ENCODE peak calls at places on chromosomes 1 and 21, in six cellular contexts. One of them, this sample, is unnamed.

GRCh38 chr1:211378844-211379243 is 52.2 kb downstream of the TRAF5 start:
- DNase-seq in RWPE1: no peak
- DNase-seq in esophagus muscularis mucosa: no peak
- DNase-seq in substantia nigra: no peak
- DNase-seq in pancreas: no peak
- DNase-seq in brain microvascular endothelial cell: peak
- DNase-seq in this sample: no peak

GRCh38 chr1:27109103-27109822 is 45.7 kb downstream of the SLC9A1 start:
- DNase-seq in RWPE1: no peak
- DNase-seq in esophagus muscularis mucosa: no peak
- DNase-seq in substantia nigra: no peak
- DNase-seq in pancreas: no peak
- DNase-seq in brain microvascular endothelial cell: no peak
- DNase-seq in this sample: no peak

GRCh38 chr1:234584926-234585325 is 25.1 kb downstream of the IRF2BP2 start:
- DNase-seq in RWPE1: no peak
- DNase-seq in esophagus muscularis mucosa: peak
- DNase-seq in substantia nigra: no peak
- DNase-seq in pancreas: no peak
- DNase-seq in brain microvascular endothelial cell: peak
- DNase-seq in this sample: no peak

GRCh38 chr1:25616080-25616931 is at the start of gene MAN1C1:
- DNase-seq in RWPE1: peak
- DNase-seq in esophagus muscularis mucosa: peak
- DNase-seq in substantia nigra: peak
- DNase-seq in pancreas: peak
- DNase-seq in brain microvascular endothelial cell: peak
- DNase-seq in this sample: no peak

GRCh38 chr1:160047116-160047991 is 15.6 kb upstream of the PIGM start:
- DNase-seq in RWPE1: no peak
- DNase-seq in esophagus muscularis mucosa: no peak
- DNase-seq in substantia nigra: no peak
- DNase-seq in pancreas: no peak
- DNase-seq in brain microvascular endothelial cell: no peak
- DNase-seq in this sample: no peak

GRCh38 chr1:39668111-39668510 is 3.8 kb downstream of the NT5C1A start:
- DNase-seq in RWPE1: no peak
- DNase-seq in esophagus muscularis mucosa: no peak
- DNase-seq in substantia nigra: no peak
- DNase-seq in pancreas: no peak
- DNase-seq in brain microvascular endothelial cell: no peak
- DNase-seq in this sample: no peak

GRCh38 chr1:109252893-109253802 is 3.8 kb downstream of the CELSR2 start:
- DNase-seq in RWPE1: no peak
- DNase-seq in esophagus muscularis mucosa: no peak
- DNase-seq in substantia nigra: peak
- DNase-seq in pancreas: no peak
- DNase-seq in brain microvascular endothelial cell: no peak
- DNase-seq in this sample: no peak

GRCh38 chr21:42262826-42263225 is 43.9 kb downstream of the ABCG1 start:
- DNase-seq in RWPE1: peak
- DNase-seq in esophagus muscularis mucosa: no peak
- DNase-seq in substantia nigra: no peak
- DNase-seq in pancreas: peak
- DNase-seq in brain microvascular endothelial cell: no peak
- DNase-seq in this sample: peak

GRCh38 chr21:35461700-35462099 is 412.6 kb upstream of the RUNX1 start:
- DNase-seq in RWPE1: no peak
- DNase-seq in esophagus muscularis mucosa: no peak
- DNase-seq in substantia nigra: no peak
- DNase-seq in pancreas: no peak
- DNase-seq in brain microvascular endothelial cell: no peak
- DNase-seq in this sample: no peak

GRCh38 chr21:45456014-45456835 is 51.3 kb downstream of the COL18A1 start:
- DNase-seq in RWPE1: no peak
- DNase-seq in esophagus muscularis mucosa: no peak
- DNase-seq in substantia nigra: no peak
- DNase-seq in pancreas: peak
- DNase-seq in brain microvascular endothelial cell: no peak
- DNase-seq in this sample: no peak

GRCh38 chr1:1901641-1902294 is 10.9 kb upstream of the GNB1 start:
- DNase-seq in RWPE1: no peak
- DNase-seq in esophagus muscularis mucosa: no peak
- DNase-seq in substantia nigra: no peak
- DNase-seq in pancreas: peak
- DNase-seq in brain microvascular endothelial cell: no peak
- DNase-seq in this sample: no peak

GRCh38 chr1:184911103-184911502 is 63.2 kb downstream of the NIBAN1 start:
- DNase-seq in RWPE1: no peak
- DNase-seq in esophagus muscularis mucosa: no peak
- DNase-seq in substantia nigra: no peak
- DNase-seq in pancreas: no peak
- DNase-seq in brain microvascular endothelial cell: no peak
- DNase-seq in this sample: no peak

GRCh38 chr1:77664923-77665516 is 17.4 kb downstream of the ZZZ3 start:
- DNase-seq in RWPE1: no peak
- DNase-seq in esophagus muscularis mucosa: no peak
- DNase-seq in substantia nigra: no peak
- DNase-seq in pancreas: no peak
- DNase-seq in brain microvascular endothelial cell: no peak
- DNase-seq in this sample: no peak

GRCh38 chr1:6627841-6628545 is 3.3 kb downstream of the THAP3 start:
- DNase-seq in RWPE1: no peak
- DNase-seq in esophagus muscularis mucosa: no peak
- DNase-seq in substantia nigra: no peak
- DNase-seq in pancreas: no peak
- DNase-seq in brain microvascular endothelial cell: no peak
- DNase-seq in this sample: no peak

GRCh38 chr1:203422656-203423055 is 53.0 kb upstream of the PRELP start:
- DNase-seq in RWPE1: no peak
- DNase-seq in esophagus muscularis mucosa: no peak
- DNase-seq in substantia nigra: no peak
- DNase-seq in pancreas: no peak
- DNase-seq in brain microvascular endothelial cell: no peak
- DNase-seq in this sample: peak

GRCh38 chr1:183497218-183497617 is 24.9 kb downstream of the SMG7 start:
- DNase-seq in RWPE1: no peak
- DNase-seq in esophagus muscularis mucosa: no peak
- DNase-seq in substantia nigra: no peak
- DNase-seq in pancreas: no peak
- DNase-seq in brain microvascular endothelial cell: no peak
- DNase-seq in this sample: no peak

GRCh38 chr1:200168926-200169325 is 141.4 kb downstream of the NR5A2 start:
- DNase-seq in RWPE1: no peak
- DNase-seq in esophagus muscularis mucosa: no peak
- DNase-seq in substantia nigra: no peak
- DNase-seq in pancreas: no peak
- DNase-seq in brain microvascular endothelial cell: no peak
- DNase-seq in this sample: no peak

GRCh38 chr1:224864006-224864405 is 65.5 kb upstream of the DNAH14 start:
- DNase-seq in RWPE1: no peak
- DNase-seq in esophagus muscularis mucosa: no peak
- DNase-seq in substantia nigra: no peak
- DNase-seq in pancreas: no peak
- DNase-seq in brain microvascular endothelial cell: no peak
- DNase-seq in this sample: no peak

GRCh38 chr1:204084247-204084772 is 11.4 kb downstream of the SOX13 start:
- DNase-seq in RWPE1: no peak
- DNase-seq in esophagus muscularis mucosa: no peak
- DNase-seq in substantia nigra: no peak
- DNase-seq in pancreas: peak
- DNase-seq in brain microvascular endothelial cell: no peak
- DNase-seq in this sample: no peak

GRCh38 chr1:185694081-185694480 is 40.1 kb upstream of the HMCN1 start:
- DNase-seq in RWPE1: no peak
- DNase-seq in esophagus muscularis mucosa: no peak
- DNase-seq in substantia nigra: no peak
- DNase-seq in pancreas: no peak
- DNase-seq in brain microvascular endothelial cell: peak
- DNase-seq in this sample: no peak

GRCh38 chr1:24878775-24879742 is 51.0 kb downstream of the RUNX3 start:
- DNase-seq in RWPE1: no peak
- DNase-seq in esophagus muscularis mucosa: no peak
- DNase-seq in substantia nigra: no peak
- DNase-seq in pancreas: no peak
- DNase-seq in brain microvascular endothelial cell: peak
- DNase-seq in this sample: no peak

GRCh38 chr1:66540434-66541032 is 6.6 kb downstream of the SGIP1 start:
- DNase-seq in RWPE1: no peak
- DNase-seq in esophagus muscularis mucosa: no peak
- DNase-seq in substantia nigra: no peak
- DNase-seq in pancreas: no peak
- DNase-seq in brain microvascular endothelial cell: peak
- DNase-seq in this sample: no peak

GRCh38 chr1:66546045-66546810 is 12.3 kb downstream of the SGIP1 start:
- DNase-seq in RWPE1: no peak
- DNase-seq in esophagus muscularis mucosa: no peak
- DNase-seq in substantia nigra: no peak
- DNase-seq in pancreas: no peak
- DNase-seq in brain microvascular endothelial cell: no peak
- DNase-seq in this sample: no peak

GRCh38 chr1:66542811-66543767 is 9.1 kb downstream of the SGIP1 start:
- DNase-seq in RWPE1: no peak
- DNase-seq in esophagus muscularis mucosa: no peak
- DNase-seq in substantia nigra: peak
- DNase-seq in pancreas: peak
- DNase-seq in brain microvascular endothelial cell: peak
- DNase-seq in this sample: no peak

GRCh38 chr1:66539491-66539890 is 5.5 kb downstream of the SGIP1 start:
- DNase-seq in RWPE1: no peak
- DNase-seq in esophagus muscularis mucosa: no peak
- DNase-seq in substantia nigra: no peak
- DNase-seq in pancreas: no peak
- DNase-seq in brain microvascular endothelial cell: no peak
- DNase-seq in this sample: no peak

DNA sequence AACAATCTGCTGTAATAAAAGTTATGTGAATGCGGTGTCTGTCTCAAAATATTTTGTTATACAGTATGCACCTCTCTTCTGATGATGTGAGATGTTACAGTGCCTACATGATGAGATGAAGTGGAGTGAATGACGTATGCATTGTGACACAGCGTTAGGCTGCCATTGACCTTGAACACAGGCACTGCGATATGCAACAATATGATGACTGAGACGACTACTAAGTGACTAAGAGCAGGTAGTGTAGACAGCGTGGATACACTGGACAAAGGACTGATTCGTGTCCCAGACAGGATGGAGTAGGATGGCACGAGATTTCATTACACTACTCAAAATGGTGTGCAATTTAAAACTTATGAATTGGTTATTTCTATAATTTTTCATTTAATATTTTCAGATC is 8.4 kb downstream of the SGIP1 start:
- DNase-seq in RWPE1: no peak
- DNase-seq in esophagus muscularis mucosa: no peak
- DNase-seq in substantia nigra: no peak
- DNase-seq in pancreas: no peak
- DNase-seq in brain microvascular endothelial cell: no peak
- DNase-seq in this sample: no peak
- H3K27ac ChIP-seq in RWPE1: no peak
- H3K27ac ChIP-seq in esophagus muscularis mucosa: peak
- H3K27ac ChIP-seq in substantia nigra: peak
- H3K27ac ChIP-seq in pancreas: peak
- H3K27ac ChIP-seq in brain microvascular endothelial cell: peak
- H3K27ac ChIP-seq in this sample: no peak

DNA sequence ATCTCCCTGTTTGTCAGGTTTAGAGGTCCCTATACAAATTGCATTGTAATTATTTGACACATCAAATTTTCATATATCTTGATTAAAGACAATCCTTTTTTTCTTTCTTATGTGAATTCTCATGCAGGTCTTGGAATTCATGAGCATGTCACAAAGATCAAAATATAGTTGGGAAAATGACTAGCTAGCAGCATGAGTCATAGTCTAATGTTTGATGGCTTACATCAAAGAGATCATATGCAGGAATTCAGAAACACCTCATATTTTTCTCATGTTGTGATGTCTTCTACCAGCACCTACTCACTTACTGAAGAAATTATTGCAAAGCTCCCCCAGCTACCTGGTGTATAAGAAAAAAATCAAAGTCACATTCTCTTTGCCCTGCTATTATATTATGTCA is 139.7 kb downstream of the DSCAM start:
- DNase-seq in RWPE1: peak
- DNase-seq in esophagus muscularis mucosa: no peak
- DNase-seq in substantia nigra: no peak
- DNase-seq in pancreas: no peak
- DNase-seq in brain microvascular endothelial cell: no peak
- DNase-seq in this sample: peak
- H3K27ac ChIP-seq in RWPE1: no peak
- H3K27ac ChIP-seq in esophagus muscularis mucosa: no peak
- H3K27ac ChIP-seq in substantia nigra: no peak
- H3K27ac ChIP-seq in pancreas: no peak
- H3K27ac ChIP-seq in brain microvascular endothelial cell: no peak
- H3K27ac ChIP-seq in this sample: peak

DNA sequence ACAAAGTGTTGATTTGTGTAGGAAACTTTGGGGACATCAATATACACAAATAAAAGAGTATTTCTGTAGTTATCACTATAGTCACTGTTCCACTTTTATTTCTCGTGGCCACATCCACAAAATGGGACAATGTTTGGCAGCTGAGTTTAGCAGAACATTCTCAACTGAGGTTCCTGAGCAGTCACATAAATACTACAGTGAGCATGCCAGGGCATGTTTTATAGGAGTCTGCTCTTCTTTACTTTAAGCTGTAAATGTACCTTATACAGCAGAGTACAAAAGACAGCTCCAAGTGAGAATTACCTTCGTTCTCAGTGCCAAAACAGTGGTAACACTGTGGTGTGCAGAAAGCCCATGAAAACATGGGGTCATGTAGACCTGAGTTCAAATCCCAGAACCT is 5.0 kb downstream of the BTG3 start:
- DNase-seq in RWPE1: no peak
- DNase-seq in esophagus muscularis mucosa: no peak
- DNase-seq in substantia nigra: no peak
- DNase-seq in pancreas: no peak
- DNase-seq in brain microvascular endothelial cell: no peak
- DNase-seq in this sample: peak
- H3K27ac ChIP-seq in RWPE1: peak
- H3K27ac ChIP-seq in esophagus muscularis mucosa: no peak
- H3K27ac ChIP-seq in substantia nigra: no peak
- H3K27ac ChIP-seq in pancreas: no peak
- H3K27ac ChIP-seq in brain microvascular endothelial cell: no peak
- H3K27ac ChIP-seq in this sample: peak

GRCh38 chr1:42849944-42850343 is 3.5 kb downstream of the ZNF691 start:
- DNase-seq in RWPE1: no peak
- DNase-seq in esophagus muscularis mucosa: no peak
- DNase-seq in substantia nigra: no peak
- DNase-seq in pancreas: no peak
- DNase-seq in brain microvascular endothelial cell: no peak
- DNase-seq in this sample: no peak

GRCh38 chr1:42851960-42852607 is 5.7 kb downstream of the ZNF691 start:
- DNase-seq in RWPE1: no peak
- DNase-seq in esophagus muscularis mucosa: no peak
- DNase-seq in substantia nigra: no peak
- DNase-seq in pancreas: no peak
- DNase-seq in brain microvascular endothelial cell: no peak
- DNase-seq in this sample: no peak

GRCh38 chr1:42851420-42851819 is 5.0 kb downstream of the ZNF691 start:
- DNase-seq in RWPE1: no peak
- DNase-seq in esophagus muscularis mucosa: no peak
- DNase-seq in substantia nigra: no peak
- DNase-seq in pancreas: no peak
- DNase-seq in brain microvascular endothelial cell: no peak
- DNase-seq in this sample: no peak

GRCh38 chr1:42852608-42852980 is 6.2 kb downstream of the ZNF691 start:
- DNase-seq in RWPE1: no peak
- DNase-seq in esophagus muscularis mucosa: no peak
- DNase-seq in substantia nigra: no peak
- DNase-seq in pancreas: no peak
- DNase-seq in brain microvascular endothelial cell: no peak
- DNase-seq in this sample: no peak

GRCh38 chr1:42853116-42853884 is 6.9 kb downstream of the ZNF691 start:
- DNase-seq in RWPE1: no peak
- DNase-seq in esophagus muscularis mucosa: no peak
- DNase-seq in substantia nigra: no peak
- DNase-seq in pancreas: no peak
- DNase-seq in brain microvascular endothelial cell: no peak
- DNase-seq in this sample: no peak
- H3K27ac ChIP-seq in RWPE1: no peak
- H3K27ac ChIP-seq in esophagus muscularis mucosa: no peak
- H3K27ac ChIP-seq in substantia nigra: no peak
- H3K27ac ChIP-seq in pancreas: no peak
- H3K27ac ChIP-seq in brain microvascular endothelial cell: no peak
- H3K27ac ChIP-seq in this sample: no peak

This sample was measured in epithelial cell of prostate.